ENCODE peak calls at places on chromosome 13, in ten cellular contexts. One of them, this sample, is unnamed.

GRCh38 chr13:20395061-20395916 is 130.4 kb downstream of the CRYL1 start:
- DNase-seq in RKO: no peak
- DNase-seq in Calu3: no peak
- DNase-seq in stimulated activated CD4-positive, alpha-beta T cell treated with anti-CD3 and anti-CD28 coated beads, Interleukin-4, amount 100 ng/mL, for 24 hours: no peak
- DNase-seq in uterus: no peak
- DNase-seq in adipocyte: no peak
- DNase-seq in NCI-H748 treated with DMSO at 0.1 percent for 48 hours: no peak
- DNase-seq in stomach: peak; percentile 19
- DNase-seq in heart right ventricle: no peak
- DNase-seq in BE2C: no peak
- DNase-seq in this sample: peak; percentile 25

GRCh38 chr13:49220856-49221614 is 897 bp downstream of the MLNR start:
- DNase-seq in Calu3: no peak
- DNase-seq in NCI-H748 treated with DMSO at 0.1 percent for 48 hours: no peak
- DNase-seq in stomach: no peak
- DNase-seq in heart right ventricle: no peak
- DNase-seq in RKO: no peak
- DNase-seq in adipocyte: no peak
- DNase-seq in uterus: no peak
- DNase-seq in stimulated activated CD4-positive, alpha-beta T cell treated with anti-CD3 and anti-CD28 coated beads, Interleukin-4, amount 100 ng/mL, for 24 hours: no peak
- DNase-seq in BE2C: no peak
- DNase-seq in this sample: no peak

GRCh38 chr13:93882086-93882651 is 597.3 kb downstream of the DCT start:
- DNase-seq in heart right ventricle: no peak
- DNase-seq in stomach: no peak
- DNase-seq in Calu3: no peak
- DNase-seq in NCI-H748 treated with DMSO at 0.1 percent for 48 hours: no peak
- DNase-seq in adipocyte: peak; percentile 36
- DNase-seq in RKO: no peak
- DNase-seq in uterus: no peak
- DNase-seq in stimulated activated CD4-positive, alpha-beta T cell treated with anti-CD3 and anti-CD28 coated beads, Interleukin-4, amount 100 ng/mL, for 24 hours: no peak
- DNase-seq in BE2C: no peak
- DNase-seq in this sample: no peak

GRCh38 chr13:19601749-19602725 is 31.4 kb upstream of the MPHOSPH8 start:
- DNase-seq in heart right ventricle: no peak
- DNase-seq in Calu3: peak; percentile 69
- DNase-seq in adipocyte: peak; percentile 55
- DNase-seq in RKO: peak; percentile 59
- DNase-seq in stimulated activated CD4-positive, alpha-beta T cell treated with anti-CD3 and anti-CD28 coated beads, Interleukin-4, amount 100 ng/mL, for 24 hours: peak; percentile 17
- DNase-seq in NCI-H748 treated with DMSO at 0.1 percent for 48 hours: peak; percentile 40
- DNase-seq in uterus: no peak
- DNase-seq in stomach: peak; percentile 37
- DNase-seq in BE2C: peak; percentile 82
- DNase-seq in this sample: no peak

GRCh38 chr13:98059276-98059675 is 83.6 kb upstream of the FARP1 start:
- DNase-seq in stomach: no peak
- DNase-seq in NCI-H748 treated with DMSO at 0.1 percent for 48 hours: no peak
- DNase-seq in uterus: no peak
- DNase-seq in BE2C: no peak
- DNase-seq in RKO: no peak
- DNase-seq in heart right ventricle: no peak
- DNase-seq in stimulated activated CD4-positive, alpha-beta T cell treated with anti-CD3 and anti-CD28 coated beads, Interleukin-4, amount 100 ng/mL, for 24 hours: no peak
- DNase-seq in Calu3: no peak
- DNase-seq in adipocyte: no peak
- DNase-seq in this sample: no peak

GRCh38 chr13:74977498-74977897 is 504.5 kb downstream of the TBC1D4 start:
- DNase-seq in RKO: no peak
- DNase-seq in NCI-H748 treated with DMSO at 0.1 percent for 48 hours: no peak
- DNase-seq in BE2C: no peak
- DNase-seq in adipocyte: no peak
- DNase-seq in uterus: no peak
- DNase-seq in stomach: no peak
- DNase-seq in stimulated activated CD4-positive, alpha-beta T cell treated with anti-CD3 and anti-CD28 coated beads, Interleukin-4, amount 100 ng/mL, for 24 hours: no peak
- DNase-seq in Calu3: no peak
- DNase-seq in heart right ventricle: no peak
- DNase-seq in this sample: no peak

GRCh38 chr13:112984954-112985802 is 16.2 kb downstream of the MCF2L start:
- DNase-seq in adipocyte: no peak
- DNase-seq in RKO: no peak
- DNase-seq in heart right ventricle: no peak
- DNase-seq in stomach: peak; percentile 66
- DNase-seq in NCI-H748 treated with DMSO at 0.1 percent for 48 hours: no peak
- DNase-seq in Calu3: peak; percentile 2
- DNase-seq in uterus: no peak
- DNase-seq in BE2C: no peak
- DNase-seq in stimulated activated CD4-positive, alpha-beta T cell treated with anti-CD3 and anti-CD28 coated beads, Interleukin-4, amount 100 ng/mL, for 24 hours: no peak
- DNase-seq in this sample: no peak

GRCh38 chr13:46995874-46996273 is 99.0 kb upstream of the HTR2A start:
- DNase-seq in stomach: no peak
- DNase-seq in stimulated activated CD4-positive, alpha-beta T cell treated with anti-CD3 and anti-CD28 coated beads, Interleukin-4, amount 100 ng/mL, for 24 hours: no peak
- DNase-seq in adipocyte: no peak
- DNase-seq in uterus: no peak
- DNase-seq in Calu3: no peak
- DNase-seq in heart right ventricle: no peak
- DNase-seq in RKO: no peak
- DNase-seq in BE2C: no peak
- DNase-seq in NCI-H748 treated with DMSO at 0.1 percent for 48 hours: no peak
- DNase-seq in this sample: no peak

GRCh38 chr13:99982021-99982740 is 597 bp downstream of the ZIC2 start:
- DNase-seq in uterus: no peak
- DNase-seq in stimulated activated CD4-positive, alpha-beta T cell treated with anti-CD3 and anti-CD28 coated beads, Interleukin-4, amount 100 ng/mL, for 24 hours: no peak
- DNase-seq in Calu3: no peak
- DNase-seq in stomach: no peak
- DNase-seq in RKO: peak; percentile 22
- DNase-seq in adipocyte: no peak
- DNase-seq in heart right ventricle: no peak
- DNase-seq in NCI-H748 treated with DMSO at 0.1 percent for 48 hours: no peak
- DNase-seq in BE2C: no peak
- DNase-seq in this sample: no peak

GRCh38 chr13:109673477-109673876 is 112.9 kb downstream of the IRS2 start:
- DNase-seq in Calu3: no peak
- DNase-seq in NCI-H748 treated with DMSO at 0.1 percent for 48 hours: no peak
- DNase-seq in stimulated activated CD4-positive, alpha-beta T cell treated with anti-CD3 and anti-CD28 coated beads, Interleukin-4, amount 100 ng/mL, for 24 hours: no peak
- DNase-seq in BE2C: no peak
- DNase-seq in RKO: no peak
- DNase-seq in stomach: no peak
- DNase-seq in uterus: no peak
- DNase-seq in adipocyte: peak; percentile 36
- DNase-seq in heart right ventricle: no peak
- DNase-seq in this sample: no peak

GRCh38 chr13:113672002-113672651 is 5.1 kb downstream of the GRK1 start:
- DNase-seq in Calu3: no peak
- DNase-seq in uterus: no peak
- DNase-seq in heart right ventricle: no peak
- DNase-seq in stimulated activated CD4-positive, alpha-beta T cell treated with anti-CD3 and anti-CD28 coated beads, Interleukin-4, amount 100 ng/mL, for 24 hours: no peak
- DNase-seq in stomach: no peak
- DNase-seq in RKO: no peak
- DNase-seq in NCI-H748 treated with DMSO at 0.1 percent for 48 hours: no peak
- DNase-seq in BE2C: peak; percentile 13
- DNase-seq in adipocyte: no peak
- DNase-seq in this sample: no peak

GRCh38 chr13:33172400-33172799 is 113.2 kb downstream of the STARD13 start:
- DNase-seq in stomach: no peak
- DNase-seq in adipocyte: peak; percentile 46
- DNase-seq in RKO: no peak
- DNase-seq in NCI-H748 treated with DMSO at 0.1 percent for 48 hours: no peak
- DNase-seq in stimulated activated CD4-positive, alpha-beta T cell treated with anti-CD3 and anti-CD28 coated beads, Interleukin-4, amount 100 ng/mL, for 24 hours: no peak
- DNase-seq in uterus: no peak
- DNase-seq in heart right ventricle: no peak
- DNase-seq in Calu3: no peak
- DNase-seq in BE2C: no peak
- DNase-seq in this sample: no peak

GRCh38 chr13:110813646-110814624 is 100.4 kb downstream of the ING1 start:
- DNase-seq in stimulated activated CD4-positive, alpha-beta T cell treated with anti-CD3 and anti-CD28 coated beads, Interleukin-4, amount 100 ng/mL, for 24 hours: no peak
- DNase-seq in uterus: no peak
- DNase-seq in heart right ventricle: no peak
- DNase-seq in adipocyte: no peak
- DNase-seq in NCI-H748 treated with DMSO at 0.1 percent for 48 hours: no peak
- DNase-seq in Calu3: no peak
- DNase-seq in stomach: no peak
- DNase-seq in BE2C: no peak
- DNase-seq in RKO: peak; percentile 11
- DNase-seq in this sample: no peak

GRCh38 chr13:60787083-60787482 is 390.1 kb downstream of the TDRD3 start:
- DNase-seq in NCI-H748 treated with DMSO at 0.1 percent for 48 hours: no peak
- DNase-seq in Calu3: no peak
- DNase-seq in stimulated activated CD4-positive, alpha-beta T cell treated with anti-CD3 and anti-CD28 coated beads, Interleukin-4, amount 100 ng/mL, for 24 hours: no peak
- DNase-seq in heart right ventricle: no peak
- DNase-seq in BE2C: no peak
- DNase-seq in stomach: no peak
- DNase-seq in adipocyte: no peak
- DNase-seq in RKO: no peak
- DNase-seq in uterus: no peak
- DNase-seq in this sample: no peak

GRCh38 chr13:59754411-59754810 is 409.3 kb downstream of the DIAPH3 start:
- DNase-seq in Calu3: no peak
- DNase-seq in uterus: no peak
- DNase-seq in heart right ventricle: no peak
- DNase-seq in NCI-H748 treated with DMSO at 0.1 percent for 48 hours: no peak
- DNase-seq in RKO: no peak
- DNase-seq in BE2C: no peak
- DNase-seq in stimulated activated CD4-positive, alpha-beta T cell treated with anti-CD3 and anti-CD28 coated beads, Interleukin-4, amount 100 ng/mL, for 24 hours: no peak
- DNase-seq in stomach: no peak
- DNase-seq in adipocyte: no peak
- DNase-seq in this sample: no peak

GRCh38 chr13:55517312-55517711 is 1623.4 kb upstream of the PRR20A start:
- DNase-seq in BE2C: peak; percentile 41
- DNase-seq in adipocyte: no peak
- DNase-seq in NCI-H748 treated with DMSO at 0.1 percent for 48 hours: peak; percentile 19
- DNase-seq in Calu3: no peak
- DNase-seq in RKO: peak; percentile 30
- DNase-seq in stimulated activated CD4-positive, alpha-beta T cell treated with anti-CD3 and anti-CD28 coated beads, Interleukin-4, amount 100 ng/mL, for 24 hours: no peak
- DNase-seq in heart right ventricle: no peak
- DNase-seq in uterus: no peak
- DNase-seq in stomach: no peak
- DNase-seq in this sample: no peak

GRCh38 chr13:24511019-24511823 is 1.4 kb downstream of the PARP4 start:
- DNase-seq in NCI-H748 treated with DMSO at 0.1 percent for 48 hours: peak; percentile 54
- DNase-seq in BE2C: no peak
- DNase-seq in heart right ventricle: no peak
- DNase-seq in RKO: peak; percentile 90
- DNase-seq in adipocyte: peak; percentile 80
- DNase-seq in stimulated activated CD4-positive, alpha-beta T cell treated with anti-CD3 and anti-CD28 coated beads, Interleukin-4, amount 100 ng/mL, for 24 hours: peak; percentile 73
- DNase-seq in uterus: no peak
- DNase-seq in stomach: peak; percentile 53
- DNase-seq in Calu3: peak; percentile 60
- DNase-seq in this sample: no peak

GRCh38 chr13:78247362-78247761 is 328.7 kb upstream of the EDNRB start:
- DNase-seq in heart right ventricle: no peak
- DNase-seq in Calu3: no peak
- DNase-seq in BE2C: no peak
- DNase-seq in uterus: no peak
- DNase-seq in stomach: no peak
- DNase-seq in RKO: no peak
- DNase-seq in NCI-H748 treated with DMSO at 0.1 percent for 48 hours: peak; percentile 7
- DNase-seq in stimulated activated CD4-positive, alpha-beta T cell treated with anti-CD3 and anti-CD28 coated beads, Interleukin-4, amount 100 ng/mL, for 24 hours: no peak
- DNase-seq in adipocyte: peak; percentile 4
- DNase-seq in this sample: no peak

GRCh38 chr13:111480976-111481375 is 160.5 kb downstream of the TEX29 start:
- DNase-seq in Calu3: no peak
- DNase-seq in uterus: no peak
- DNase-seq in adipocyte: no peak
- DNase-seq in RKO: no peak
- DNase-seq in BE2C: no peak
- DNase-seq in heart right ventricle: no peak
- DNase-seq in stomach: peak; percentile 29
- DNase-seq in NCI-H748 treated with DMSO at 0.1 percent for 48 hours: peak; percentile 92
- DNase-seq in stimulated activated CD4-positive, alpha-beta T cell treated with anti-CD3 and anti-CD28 coated beads, Interleukin-4, amount 100 ng/mL, for 24 hours: no peak
- DNase-seq in this sample: no peak

GRCh38 chr13:38202730-38203129 is 146.9 kb upstream of the UFM1 start:
- DNase-seq in heart right ventricle: no peak
- DNase-seq in BE2C: no peak
- DNase-seq in stomach: no peak
- DNase-seq in Calu3: no peak
- DNase-seq in NCI-H748 treated with DMSO at 0.1 percent for 48 hours: no peak
- DNase-seq in stimulated activated CD4-positive, alpha-beta T cell treated with anti-CD3 and anti-CD28 coated beads, Interleukin-4, amount 100 ng/mL, for 24 hours: no peak
- DNase-seq in RKO: no peak
- DNase-seq in adipocyte: peak; percentile 10
- DNase-seq in uterus: no peak
- DNase-seq in this sample: no peak

GRCh38 chr13:99417151-99417820 is 84.0 kb upstream of the TM9SF2 start:
- DNase-seq in heart right ventricle: no peak
- DNase-seq in stimulated activated CD4-positive, alpha-beta T cell treated with anti-CD3 and anti-CD28 coated beads, Interleukin-4, amount 100 ng/mL, for 24 hours: no peak
- DNase-seq in NCI-H748 treated with DMSO at 0.1 percent for 48 hours: no peak
- DNase-seq in RKO: no peak
- DNase-seq in adipocyte: no peak
- DNase-seq in BE2C: no peak
- DNase-seq in uterus: no peak
- DNase-seq in stomach: peak; percentile 22
- DNase-seq in Calu3: no peak
- DNase-seq in this sample: no peak

GRCh38 chr13:47897411-47898050 is 103.5 kb downstream of the SUCLA2 start:
- DNase-seq in NCI-H748 treated with DMSO at 0.1 percent for 48 hours: no peak
- DNase-seq in RKO: no peak
- DNase-seq in stomach: no peak
- DNase-seq in stimulated activated CD4-positive, alpha-beta T cell treated with anti-CD3 and anti-CD28 coated beads, Interleukin-4, amount 100 ng/mL, for 24 hours: no peak
- DNase-seq in heart right ventricle: no peak
- DNase-seq in BE2C: no peak
- DNase-seq in Calu3: no peak
- DNase-seq in adipocyte: no peak
- DNase-seq in uterus: no peak
- DNase-seq in this sample: no peak

GRCh38 chr13:106680796-106681482 is 113.0 kb upstream of the ARGLU1 start:
- DNase-seq in NCI-H748 treated with DMSO at 0.1 percent for 48 hours: no peak
- DNase-seq in RKO: no peak
- DNase-seq in uterus: no peak
- DNase-seq in Calu3: no peak
- DNase-seq in stimulated activated CD4-positive, alpha-beta T cell treated with anti-CD3 and anti-CD28 coated beads, Interleukin-4, amount 100 ng/mL, for 24 hours: no peak
- DNase-seq in heart right ventricle: peak; percentile 16
- DNase-seq in adipocyte: no peak
- DNase-seq in BE2C: no peak
- DNase-seq in stomach: no peak
- DNase-seq in this sample: no peak

GRCh38 chr13:40665061-40665753 is 1.2 kb downstream of the FOXO1 start:
- DNase-seq in stimulated activated CD4-positive, alpha-beta T cell treated with anti-CD3 and anti-CD28 coated beads, Interleukin-4, amount 100 ng/mL, for 24 hours: peak; percentile 45
- DNase-seq in heart right ventricle: peak; percentile 39
- DNase-seq in NCI-H748 treated with DMSO at 0.1 percent for 48 hours: no peak
- DNase-seq in RKO: peak; percentile 33
- DNase-seq in adipocyte: peak; percentile 50
- DNase-seq in Calu3: peak; percentile 31
- DNase-seq in stomach: peak; percentile 40
- DNase-seq in uterus: peak; percentile 48
- DNase-seq in BE2C: peak; percentile 11
- DNase-seq in this sample: peak; percentile 67

GRCh38 chr13:114128624-114129522 is 3.5 kb downstream of the RASA3 start:
- DNase-seq in Calu3: no peak
- DNase-seq in RKO: peak; percentile 95
- DNase-seq in adipocyte: peak; percentile 89
- DNase-seq in stimulated activated CD4-positive, alpha-beta T cell treated with anti-CD3 and anti-CD28 coated beads, Interleukin-4, amount 100 ng/mL, for 24 hours: peak; percentile 94
- DNase-seq in NCI-H748 treated with DMSO at 0.1 percent for 48 hours: no peak
- DNase-seq in uterus: peak; percentile 65
- DNase-seq in stomach: peak; percentile 67
- DNase-seq in heart right ventricle: peak; percentile 84
- DNase-seq in BE2C: no peak
- DNase-seq in this sample: peak; percentile 67

GRCh38 chr13:21742041-21742440 is 71.2 kb downstream of the FGF9 start:
- DNase-seq in adipocyte: no peak
- DNase-seq in NCI-H748 treated with DMSO at 0.1 percent for 48 hours: no peak
- DNase-seq in RKO: no peak
- DNase-seq in uterus: no peak
- DNase-seq in Calu3: no peak
- DNase-seq in stimulated activated CD4-positive, alpha-beta T cell treated with anti-CD3 and anti-CD28 coated beads, Interleukin-4, amount 100 ng/mL, for 24 hours: no peak
- DNase-seq in heart right ventricle: no peak
- DNase-seq in stomach: no peak
- DNase-seq in BE2C: no peak
- DNase-seq in this sample: no peak

GRCh38 chr13:94157705-94158218 is 321.7 kb downstream of the DCT start:
- DNase-seq in adipocyte: no peak
- DNase-seq in stomach: no peak
- DNase-seq in Calu3: no peak
- DNase-seq in BE2C: no peak
- DNase-seq in NCI-H748 treated with DMSO at 0.1 percent for 48 hours: no peak
- DNase-seq in uterus: peak; percentile 44
- DNase-seq in RKO: no peak
- DNase-seq in stimulated activated CD4-positive, alpha-beta T cell treated with anti-CD3 and anti-CD28 coated beads, Interleukin-4, amount 100 ng/mL, for 24 hours: no peak
- DNase-seq in heart right ventricle: no peak
- DNase-seq in this sample: peak; percentile 64

GRCh38 chr13:98203641-98204326 is 26.7 kb upstream of the RNF113B start:
- DNase-seq in stomach: no peak
- DNase-seq in NCI-H748 treated with DMSO at 0.1 percent for 48 hours: no peak
- DNase-seq in heart right ventricle: no peak
- DNase-seq in stimulated activated CD4-positive, alpha-beta T cell treated with anti-CD3 and anti-CD28 coated beads, Interleukin-4, amount 100 ng/mL, for 24 hours: no peak
- DNase-seq in adipocyte: peak; percentile 56
- DNase-seq in RKO: no peak
- DNase-seq in uterus: no peak
- DNase-seq in Calu3: no peak
- DNase-seq in BE2C: no peak
- DNase-seq in this sample: no peak